ENCODE peak calls at places on chromosomes 16 and 17, in eight cellular contexts. Z, W, R, S, Q, U, J and C are unnamed samples.

GRCh38 chr17:21286066-21286770 is 1.7 kb downstream of the MAP2K3 start:
- DNase-seq in Z (peak), S (no peak), W (peak), U (no peak), J (peak), R (peak), Q (peak), C (peak)

GRCh38 chr17:75681289-75681688 is 14.2 kb downstream of the SAP30BP start:
- DNase-seq in J (no peak), U (no peak), Q (no peak), R (no peak), S (no peak), W (no peak), Z (no peak), C (no peak)

GRCh38 chr16:56191807-56192643 is 736 bp downstream of the GNAO1 start:
- DNase-seq in W (no peak), R (no peak), S (peak), Z (no peak), J (no peak), Q (peak), U (no peak), C (no peak)

GRCh38 chr17:7416323-7416722 is 3.8 kb upstream of the SPEM1 start:
- DNase-seq in U (no peak), W (no peak), R (no peak), S (no peak), Q (no peak), Z (no peak), J (no peak), C (no peak)

GRCh38 chr17:36593651-36594316 is 2.1 kb downstream of the DHRS11 start:
- DNase-seq in J (no peak), U (no peak), Q (no peak), S (no peak), W (no peak), R (no peak), Z (no peak), C (no peak)

GRCh38 chr17:62987136-62987535 is 21.1 kb downstream of the TANC2 start:
- DNase-seq in J (no peak), R (no peak), S (no peak), W (no peak), Q (no peak), Z (no peak), U (no peak), C (no peak)

GRCh38 chr17:43734376-43734775 is 24.2 kb downstream of the SOST start:
- DNase-seq in Q (no peak), J (peak), W (no peak), S (no peak), R (no peak), Z (peak), U (no peak), C (no peak)

GRCh38 chr17:9928601-9929341 is 23.7 kb upstream of the RCVRN start:
- DNase-seq in Q (peak), R (peak), S (peak), U (no peak), W (no peak), Z (no peak), J (peak), C (no peak)

GRCh38 chr17:19264681-19265080 is 27.5 kb downstream of the EPN2 start:
- DNase-seq in W (no peak), S (peak), J (no peak), U (no peak), R (peak), Q (no peak), Z (no peak), C (no peak)

GRCh38 chr16:73093146-73094144 is 45.5 kb upstream of the ZFHX3 start:
- DNase-seq in S (no peak), U (no peak), Q (no peak), Z (no peak), R (no peak), W (no peak), J (no peak), C (no peak)

GRCh38 chr16:2447920-2448583 is 11.9 kb upstream of the TEDC2 start:
- DNase-seq in U (no peak), R (no peak), W (no peak), J (peak), Q (no peak), Z (no peak), S (no peak), C (no peak)

GRCh38 chr17:5911919-5912318 is 158.3 kb upstream of the WSCD1 start:
- DNase-seq in Z (no peak), S (no peak), W (no peak), U (no peak), R (no peak), J (no peak), Q (no peak), C (no peak)

GRCh38 chr16:3094289-3095027 is 4.6 kb downstream of the ZSCAN10 start:
- DNase-seq in Z (peak), U (no peak), W (no peak), R (peak), J (peak), S (peak), Q (no peak), C (no peak)

GRCh38 chr17:28170771-28171170 is 128.3 kb downstream of the NLK start:
- DNase-seq in Z (no peak), R (no peak), J (no peak), W (no peak), Q (no peak), S (no peak), U (no peak), C (no peak)

GRCh38 chr16:57667526-57668258 is 414 bp upstream of the ADGRG3 start:
- DNase-seq in Q (no peak), Z (peak), R (no peak), U (no peak), W (no peak), S (peak), J (no peak), C (no peak)

GRCh38 chr17:39636927-39637736 is at the start of gene STARD3:
- DNase-seq in U (peak), J (peak), Z (peak), W (peak), S (peak), Q (peak), R (peak), C (peak)

GRCh38 chr16:11327277-11328171 is 17.7 kb upstream of the RMI2 start:
- DNase-seq in S (no peak), U (no peak), W (no peak), Z (no peak), Q (no peak), J (no peak), R (no peak), C (no peak)

GRCh38 chr16:11515540-11516430 is 70.9 kb downstream of the LITAF start:
- DNase-seq in S (peak), J (no peak), Z (no peak), W (no peak), Q (no peak), R (no peak), U (no peak), C (no peak)

GRCh38 chr17:46885415-46885814 is 34.0 kb downstream of the WNT9B start:
- DNase-seq in Z (no peak), U (no peak), S (no peak), R (no peak), W (no peak), J (no peak), Q (no peak), C (no peak)

GRCh38 chr17:55161935-55162555 is 102.7 kb upstream of the HLF start:
- DNase-seq in W (peak), Z (no peak), U (no peak), R (no peak), S (no peak), Q (no peak), J (peak), C (no peak)

GRCh38 chr17:37828313-37829124 is 83.7 kb upstream of the HNF1B start:
- DNase-seq in Q (no peak), Z (peak), J (peak), U (no peak), W (no peak), S (no peak), R (no peak), C (no peak)

GRCh38 chr16:66717112-66717675 is 20.7 kb upstream of the CMTM4 start:
- DNase-seq in Z (peak), R (peak), J (peak), W (no peak), Q (no peak), S (peak), U (no peak), C (no peak)

GRCh38 chr17:55295411-55296170 is 30.8 kb downstream of the HLF start:
- DNase-seq in U (peak), R (peak), W (peak), S (peak), Q (peak), J (peak), Z (peak), C (no peak)

GRCh38 chr17:33521784-33522183 is 228.7 kb upstream of the ASIC2 start:
- DNase-seq in S (peak), U (no peak), R (peak), Z (no peak), Q (no peak), W (peak), J (no peak), C (no peak)

GRCh38 chr17:17150450-17150804 is 55.7 kb downstream of the PLD6 start:
- DNase-seq in Z (peak), R (no peak), Q (no peak), S (no peak), W (no peak), J (no peak), U (no peak), C (no peak)

GRCh38 chr16:82630219-82630618 is 3.5 kb downstream of the CDH13 start:
- DNase-seq in Z (no peak), U (no peak), J (peak), R (no peak), W (no peak), S (no peak), Q (no peak), C (no peak)